ENCODE peak calls at places on chromosome X, in ten cellular contexts. One of them, this sample, is unnamed. For H3K36me3, the result is how much of the 10 kb centered on the place peaks cover.

GRCh38 chrX:109448539-109448938 is 33.3 kb downstream of the GUCY2F start:
- DNase-seq in breast epithelium: no peak
- DNase-seq in spleen: no peak
- DNase-seq in endodermal cell: no peak
- DNase-seq in transverse colon: no peak
- DNase-seq in endothelial cell of umbilical vein: no peak
- DNase-seq in IMR-90: no peak
- DNase-seq in fibroblast of lung: no peak
- DNase-seq in esophagus muscularis mucosa: no peak
- DNase-seq in brain microvascular endothelial cell: no peak
- DNase-seq in this sample: no peak

GRCh38 chrX:66680451-66680850 is 41.6 kb upstream of the EDA2R start:
- DNase-seq in breast epithelium: no peak
- DNase-seq in spleen: no peak
- DNase-seq in endodermal cell: no peak
- DNase-seq in transverse colon: no peak
- DNase-seq in endothelial cell of umbilical vein: no peak
- DNase-seq in IMR-90: peak
- DNase-seq in fibroblast of lung: no peak
- DNase-seq in esophagus muscularis mucosa: no peak
- DNase-seq in brain microvascular endothelial cell: peak
- DNase-seq in this sample: no peak

GRCh38 chrX:38061335-38061734 is 55.0 kb downstream of the SYTL5 start:
- DNase-seq in breast epithelium: no peak
- DNase-seq in spleen: no peak
- DNase-seq in endodermal cell: no peak
- DNase-seq in transverse colon: no peak
- DNase-seq in endothelial cell of umbilical vein: peak
- DNase-seq in IMR-90: peak
- DNase-seq in fibroblast of lung: peak
- DNase-seq in esophagus muscularis mucosa: no peak
- DNase-seq in brain microvascular endothelial cell: no peak
- DNase-seq in this sample: no peak

GRCh38 chrX:1529328-1529727 is 7.7 kb downstream of the P2RY8 start:
- DNase-seq in breast epithelium: no peak
- DNase-seq in spleen: no peak
- DNase-seq in endodermal cell: no peak
- DNase-seq in transverse colon: no peak
- DNase-seq in endothelial cell of umbilical vein: no peak
- DNase-seq in IMR-90: no peak
- DNase-seq in fibroblast of lung: no peak
- DNase-seq in esophagus muscularis mucosa: no peak
- DNase-seq in brain microvascular endothelial cell: no peak
- DNase-seq in this sample: no peak

GRCh38 chrX:13518126-13518525 is 51.3 kb upstream of the EGFL6 start:
- DNase-seq in breast epithelium: no peak
- DNase-seq in spleen: no peak
- DNase-seq in endodermal cell: no peak
- DNase-seq in transverse colon: no peak
- DNase-seq in endothelial cell of umbilical vein: no peak
- DNase-seq in IMR-90: no peak
- DNase-seq in fibroblast of lung: no peak
- DNase-seq in esophagus muscularis mucosa: no peak
- DNase-seq in brain microvascular endothelial cell: no peak
- DNase-seq in this sample: no peak

GRCh38 chrX:1164322-1165288 is 47.8 kb downstream of the CRLF2 start:
- DNase-seq in breast epithelium: peak
- DNase-seq in spleen: peak
- DNase-seq in endodermal cell: peak
- DNase-seq in transverse colon: no peak
- DNase-seq in endothelial cell of umbilical vein: no peak
- DNase-seq in IMR-90: no peak
- DNase-seq in fibroblast of lung: no peak
- DNase-seq in esophagus muscularis mucosa: peak
- DNase-seq in brain microvascular endothelial cell: no peak
- DNase-seq in this sample: no peak

GRCh38 chrX:6917666-6918065 is 229.8 kb upstream of the STS start:
- DNase-seq in breast epithelium: no peak
- DNase-seq in spleen: no peak
- DNase-seq in endodermal cell: no peak
- DNase-seq in transverse colon: no peak
- DNase-seq in endothelial cell of umbilical vein: no peak
- DNase-seq in IMR-90: no peak
- DNase-seq in fibroblast of lung: no peak
- DNase-seq in esophagus muscularis mucosa: no peak
- DNase-seq in brain microvascular endothelial cell: no peak
- DNase-seq in this sample: no peak

GRCh38 chrX:115553171-115553570 is 7.8 kb upstream of the PLS3 start:
- DNase-seq in breast epithelium: no peak
- DNase-seq in spleen: no peak
- DNase-seq in endodermal cell: no peak
- DNase-seq in transverse colon: no peak
- DNase-seq in endothelial cell of umbilical vein: no peak
- DNase-seq in IMR-90: no peak
- DNase-seq in fibroblast of lung: no peak
- DNase-seq in esophagus muscularis mucosa: no peak
- DNase-seq in brain microvascular endothelial cell: no peak
- DNase-seq in this sample: no peak

GRCh38 chrX:34859191-34859590 is 83.4 kb upstream of the FAM47B start:
- DNase-seq in breast epithelium: no peak
- DNase-seq in spleen: no peak
- DNase-seq in endodermal cell: no peak
- DNase-seq in transverse colon: no peak
- DNase-seq in endothelial cell of umbilical vein: no peak
- DNase-seq in IMR-90: no peak
- DNase-seq in fibroblast of lung: no peak
- DNase-seq in esophagus muscularis mucosa: no peak
- DNase-seq in brain microvascular endothelial cell: no peak
- DNase-seq in this sample: no peak

GRCh38 chrX:102765794-102766193 is 45.3 kb downstream of the GPRASP3 start:
- DNase-seq in breast epithelium: no peak
- DNase-seq in spleen: no peak
- DNase-seq in endodermal cell: no peak
- DNase-seq in transverse colon: peak
- DNase-seq in endothelial cell of umbilical vein: peak
- DNase-seq in IMR-90: peak
- DNase-seq in fibroblast of lung: peak
- DNase-seq in esophagus muscularis mucosa: no peak
- DNase-seq in brain microvascular endothelial cell: no peak
- DNase-seq in this sample: no peak

GRCh38 chrX:19611636-19612376 is 96.5 kb upstream of the MAP3K15 start:
- DNase-seq in breast epithelium: no peak
- DNase-seq in spleen: no peak
- DNase-seq in endodermal cell: no peak
- DNase-seq in transverse colon: no peak
- DNase-seq in endothelial cell of umbilical vein: no peak
- DNase-seq in IMR-90: no peak
- DNase-seq in fibroblast of lung: no peak
- DNase-seq in esophagus muscularis mucosa: no peak
- DNase-seq in brain microvascular endothelial cell: no peak
- DNase-seq in this sample: no peak

GRCh38 chrX:131633285-131633917 is 89.5 kb downstream of the OR13H1 start:
- DNase-seq in breast epithelium: no peak
- DNase-seq in spleen: no peak
- DNase-seq in endodermal cell: peak
- DNase-seq in transverse colon: peak
- DNase-seq in endothelial cell of umbilical vein: peak
- DNase-seq in IMR-90: peak
- DNase-seq in fibroblast of lung: peak
- DNase-seq in esophagus muscularis mucosa: no peak
- DNase-seq in brain microvascular endothelial cell: peak
- DNase-seq in this sample: peak

GRCh38 chrX:141839856-141840255 is 1.7 kb downstream of the MAGEC3 start:
- DNase-seq in breast epithelium: no peak
- DNase-seq in spleen: no peak
- DNase-seq in endodermal cell: no peak
- DNase-seq in transverse colon: no peak
- DNase-seq in endothelial cell of umbilical vein: no peak
- DNase-seq in IMR-90: no peak
- DNase-seq in fibroblast of lung: no peak
- DNase-seq in esophagus muscularis mucosa: no peak
- DNase-seq in brain microvascular endothelial cell: no peak
- DNase-seq in this sample: no peak

GRCh38 chrX:79365591-79365990 is 1.5 kb downstream of the ITM2A start:
- DNase-seq in breast epithelium: no peak
- DNase-seq in spleen: no peak
- DNase-seq in endodermal cell: no peak
- DNase-seq in transverse colon: no peak
- DNase-seq in endothelial cell of umbilical vein: no peak
- DNase-seq in IMR-90: no peak
- DNase-seq in fibroblast of lung: no peak
- DNase-seq in esophagus muscularis mucosa: no peak
- DNase-seq in brain microvascular endothelial cell: no peak
- DNase-seq in this sample: no peak

GRCh38 chrX:79366556-79366887 is 612 bp downstream of the ITM2A start:
- DNase-seq in breast epithelium: no peak
- DNase-seq in spleen: no peak
- DNase-seq in endodermal cell: no peak
- DNase-seq in transverse colon: no peak
- DNase-seq in endothelial cell of umbilical vein: no peak
- DNase-seq in IMR-90: no peak
- DNase-seq in fibroblast of lung: no peak
- DNase-seq in esophagus muscularis mucosa: no peak
- DNase-seq in brain microvascular endothelial cell: no peak
- DNase-seq in this sample: no peak

GRCh38 chrX:79361192-79361870 is 5.8 kb downstream of the ITM2A start:
- DNase-seq in breast epithelium: no peak
- DNase-seq in spleen: no peak
- DNase-seq in endodermal cell: no peak
- DNase-seq in transverse colon: no peak
- DNase-seq in endothelial cell of umbilical vein: no peak
- DNase-seq in IMR-90: no peak
- DNase-seq in fibroblast of lung: no peak
- DNase-seq in esophagus muscularis mucosa: no peak
- DNase-seq in brain microvascular endothelial cell: no peak
- DNase-seq in this sample: no peak

GRCh38 chrX:79366888-79367749 is at the start of gene ITM2A:
- DNase-seq in breast epithelium: peak
- DNase-seq in spleen: peak
- DNase-seq in endodermal cell: peak
- DNase-seq in transverse colon: peak
- DNase-seq in endothelial cell of umbilical vein: peak
- DNase-seq in IMR-90: no peak
- DNase-seq in fibroblast of lung: no peak
- DNase-seq in esophagus muscularis mucosa: no peak
- DNase-seq in brain microvascular endothelial cell: no peak
- DNase-seq in this sample: peak

GRCh38 chrX:79364306-79364705 is 2.8 kb downstream of the ITM2A start:
- DNase-seq in breast epithelium: no peak
- DNase-seq in spleen: no peak
- DNase-seq in endodermal cell: no peak
- DNase-seq in transverse colon: no peak
- DNase-seq in endothelial cell of umbilical vein: no peak
- DNase-seq in IMR-90: no peak
- DNase-seq in fibroblast of lung: no peak
- DNase-seq in esophagus muscularis mucosa: no peak
- DNase-seq in brain microvascular endothelial cell: no peak
- DNase-seq in this sample: no peak
- H3K36me3 ChIP-seq in breast epithelium: under half
- H3K36me3 ChIP-seq in spleen: under half
- H3K36me3 ChIP-seq in endodermal cell: under half
- H3K36me3 ChIP-seq in transverse colon: under half
- H3K36me3 ChIP-seq in endothelial cell of umbilical vein: under half
- H3K36me3 ChIP-seq in IMR-90: under half
- H3K36me3 ChIP-seq in fibroblast of lung: under half
- H3K36me3 ChIP-seq in esophagus muscularis mucosa: under half
- H3K36me3 ChIP-seq in brain microvascular endothelial cell: under half
- H3K36me3 ChIP-seq in this sample: under half

DNA sequence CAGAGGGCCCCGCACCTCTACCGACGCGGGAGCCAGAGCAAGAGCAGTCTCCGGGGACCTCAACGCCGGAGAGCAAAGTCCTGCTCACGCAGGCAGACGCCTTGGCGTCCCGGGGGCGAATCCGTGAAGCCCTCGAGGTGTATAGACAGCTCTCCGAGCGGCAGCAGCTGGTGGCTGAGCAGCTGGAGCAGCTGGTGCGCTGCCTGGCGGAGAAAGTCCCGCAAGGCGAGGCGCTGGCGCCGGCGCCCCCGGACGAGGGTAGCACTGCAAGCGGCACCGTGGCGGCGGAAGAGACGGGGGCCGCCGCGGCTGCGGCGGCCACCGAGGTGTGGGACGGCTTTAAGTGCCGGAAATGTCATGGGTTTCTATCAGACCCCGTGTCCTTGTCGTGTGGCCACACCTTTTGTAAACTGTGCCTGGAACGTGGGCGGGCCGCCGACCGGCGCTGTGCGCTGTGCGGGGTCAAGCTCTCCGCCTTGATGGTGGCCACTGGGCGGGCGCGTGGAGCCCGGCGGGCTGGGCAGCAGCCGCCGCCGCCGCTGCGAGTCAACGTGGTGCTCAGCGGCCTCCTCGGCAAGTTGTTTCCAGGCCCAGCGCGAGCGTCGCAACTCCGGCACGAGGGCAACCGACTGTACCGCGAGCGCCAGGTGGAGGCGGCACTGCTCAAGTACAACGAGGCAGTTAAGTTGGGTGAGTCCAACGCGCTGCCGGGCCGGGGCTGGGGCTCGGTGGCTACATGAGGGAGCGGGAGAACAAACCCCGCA is 672 bp downstream of the LONRF3 start:
- DNase-seq in breast epithelium: no peak
- DNase-seq in spleen: peak
- DNase-seq in endodermal cell: peak
- DNase-seq in transverse colon: peak
- DNase-seq in endothelial cell of umbilical vein: peak
- DNase-seq in IMR-90: no peak
- DNase-seq in fibroblast of lung: no peak
- DNase-seq in esophagus muscularis mucosa: peak
- DNase-seq in brain microvascular endothelial cell: no peak
- DNase-seq in this sample: peak
- H3K4me3 ChIP-seq in breast epithelium: peak
- H3K4me3 ChIP-seq in spleen: peak
- H3K4me3 ChIP-seq in endodermal cell: peak
- H3K4me3 ChIP-seq in transverse colon: peak
- H3K4me3 ChIP-seq in endothelial cell of umbilical vein: peak
- H3K4me3 ChIP-seq in IMR-90: peak
- H3K4me3 ChIP-seq in fibroblast of lung: no peak
- H3K4me3 ChIP-seq in esophagus muscularis mucosa: peak
- H3K4me3 ChIP-seq in brain microvascular endothelial cell: peak
- H3K4me3 ChIP-seq in this sample: peak

GRCh38 chrX:140123446-140123845 is 158.1 kb upstream of the CXorf66 start:
- DNase-seq in breast epithelium: no peak
- DNase-seq in spleen: no peak
- DNase-seq in endodermal cell: peak
- DNase-seq in transverse colon: no peak
- DNase-seq in endothelial cell of umbilical vein: no peak
- DNase-seq in IMR-90: no peak
- DNase-seq in fibroblast of lung: no peak
- DNase-seq in esophagus muscularis mucosa: no peak
- DNase-seq in brain microvascular endothelial cell: no peak
- DNase-seq in this sample: no peak
- TF ChIP-seq CTCF in breast epithelium: no peak
- TF ChIP-seq CTCF in spleen: no peak
- TF ChIP-seq CTCF in endodermal cell: peak
- TF ChIP-seq CTCF in transverse colon: no peak
- TF ChIP-seq CTCF in endothelial cell of umbilical vein: no peak
- TF ChIP-seq CTCF in IMR-90: peak
- TF ChIP-seq CTCF in fibroblast of lung: no peak
- TF ChIP-seq CTCF in esophagus muscularis mucosa: no peak
- TF ChIP-seq CTCF in brain microvascular endothelial cell: peak
- TF ChIP-seq CTCF in this sample: no peak

GRCh38 chrX:138928737-138929459 is 217.4 kb upstream of the FGF13 start:
- DNase-seq in breast epithelium: no peak
- DNase-seq in spleen: no peak
- DNase-seq in endodermal cell: no peak
- DNase-seq in transverse colon: no peak
- DNase-seq in endothelial cell of umbilical vein: no peak
- DNase-seq in IMR-90: no peak
- DNase-seq in fibroblast of lung: no peak
- DNase-seq in esophagus muscularis mucosa: no peak
- DNase-seq in brain microvascular endothelial cell: no peak
- DNase-seq in this sample: no peak
- H3K36me3 ChIP-seq in breast epithelium: under half
- H3K36me3 ChIP-seq in spleen: under half
- H3K36me3 ChIP-seq in endodermal cell: under half
- H3K36me3 ChIP-seq in transverse colon: under half
- H3K36me3 ChIP-seq in endothelial cell of umbilical vein: under half
- H3K36me3 ChIP-seq in IMR-90: under half
- H3K36me3 ChIP-seq in fibroblast of lung: under half
- H3K36me3 ChIP-seq in esophagus muscularis mucosa: under half
- H3K36me3 ChIP-seq in brain microvascular endothelial cell: under half
- H3K36me3 ChIP-seq in this sample: under half